ENCODE peak calls at places on chromosome 4, in nine cellular contexts. O is G401, A is KG1, D is non-pigmented ciliary epithelial cell, J is ACHN, S is NCI-H2171 treated with DMSO at 0.1 percent for 48 hours, Q is BJ, I is NCI-H82, G is AG04449. Z is an unnamed sample.

GRCh38 chr4:140094701-140095420 is 59.1 kb downstream of the MAML3 start:
- DNase-seq in O (peak; percentile 67), A (peak; percentile 50), D (no peak), J (no peak), S (no peak), Q (no peak), I (no peak), G (no peak), Z (no peak)

GRCh38 chr4:57401586-57401985 is 291.4 kb upstream of the IGFBP7 start:
- DNase-seq in O (no peak), A (no peak), D (no peak), J (no peak), S (no peak), Q (no peak), I (no peak), G (no peak), Z (no peak)

GRCh38 chr4:56656346-56656643 is 24.8 kb downstream of the HOPX start:
- DNase-seq in O (no peak), A (peak; percentile 33), D (no peak), J (no peak), S (no peak), Q (no peak), I (no peak), G (no peak), Z (no peak)

GRCh38 chr4:86976801-86977485 is 42.1 kb downstream of the AFF1 start:
- DNase-seq in O (no peak), A (no peak), D (no peak), J (no peak), S (no peak), Q (no peak), I (no peak), G (no peak), Z (no peak)

GRCh38 chr4:70802923-70803605 is 36.6 kb downstream of the GRSF1 start:
- DNase-seq in O (no peak), A (no peak), D (no peak), J (no peak), S (no peak), Q (no peak), I (no peak), G (no peak), Z (no peak)

GRCh38 chr4:139167774-139168444 is 9.1 kb downstream of the ELF2 start:
- DNase-seq in O (peak; percentile 36), A (peak; percentile 21), D (no peak), J (peak; percentile 62), S (no peak), Q (no peak), I (no peak), G (no peak), Z (no peak)

GRCh38 chr4:177442623-177443155 is 452 bp upstream of the AGA start:
- DNase-seq in O (no peak), A (peak; percentile 41), D (no peak), J (peak; percentile 37), S (no peak), Q (no peak), I (peak; percentile 13), G (no peak), Z (no peak)

GRCh38 chr4:57037982-57038604 is 59.4 kb downstream of the POLR2B start:
- DNase-seq in O (peak; percentile 10), A (no peak), D (no peak), J (peak; percentile 51), S (peak; percentile 15), Q (no peak), I (peak; percentile 62), G (no peak), Z (no peak)